ENCODE peak calls at places on chromosomes 3 and 15, in six cellular contexts. One of them, this sample, is unnamed.

GRCh38 chr3:167913218-167913902 is 177.8 kb downstream of the SERPINI1 start:
- DNase-seq in MM.1S: no peak
- DNase-seq in mammary epithelial cell: peak
- DNase-seq in ascending aorta: no peak
- DNase-seq in BE2C: peak
- DNase-seq in SK-N-SH: peak
- DNase-seq in this sample: no peak

GRCh38 chr15:47819158-47819557 is 101.9 kb downstream of the SEMA6D start:
- DNase-seq in SK-N-SH: no peak
- DNase-seq in ascending aorta: no peak
- DNase-seq in BE2C: no peak
- DNase-seq in MM.1S: no peak
- DNase-seq in mammary epithelial cell: no peak
- DNase-seq in this sample: no peak

GRCh38 chr3:182212479-182213076 is 500.9 kb downstream of the SOX2 start:
- DNase-seq in BE2C: peak
- DNase-seq in ascending aorta: no peak
- DNase-seq in SK-N-SH: peak
- DNase-seq in mammary epithelial cell: peak
- DNase-seq in MM.1S: no peak
- DNase-seq in this sample: no peak

GRCh38 chr15:63818191-63818590 is 15.6 kb downstream of the HERC1 start:
- DNase-seq in MM.1S: no peak
- DNase-seq in mammary epithelial cell: no peak
- DNase-seq in BE2C: no peak
- DNase-seq in ascending aorta: no peak
- DNase-seq in SK-N-SH: no peak
- DNase-seq in this sample: no peak

GRCh38 chr15:96687388-96688107 is 357.0 kb downstream of the NR2F2 start:
- DNase-seq in mammary epithelial cell: no peak
- DNase-seq in BE2C: no peak
- DNase-seq in MM.1S: no peak
- DNase-seq in SK-N-SH: no peak
- DNase-seq in ascending aorta: no peak
- DNase-seq in this sample: no peak

GRCh38 chr15:62250978-62251377 is 85.9 kb upstream of the C2CD4B start:
- DNase-seq in ascending aorta: no peak
- DNase-seq in mammary epithelial cell: no peak
- DNase-seq in MM.1S: no peak
- DNase-seq in BE2C: no peak
- DNase-seq in SK-N-SH: no peak
- DNase-seq in this sample: no peak

GRCh38 chr15:100783296-100783695 is 96.3 kb upstream of the ALDH1A3 start:
- DNase-seq in MM.1S: no peak
- DNase-seq in ascending aorta: no peak
- DNase-seq in mammary epithelial cell: no peak
- DNase-seq in SK-N-SH: no peak
- DNase-seq in BE2C: no peak
- DNase-seq in this sample: peak

GRCh38 chr3:60423556-60423955 is 827.7 kb downstream of the FHIT start:
- DNase-seq in mammary epithelial cell: no peak
- DNase-seq in BE2C: no peak
- DNase-seq in ascending aorta: no peak
- DNase-seq in MM.1S: no peak
- DNase-seq in SK-N-SH: no peak
- DNase-seq in this sample: no peak

GRCh38 chr3:111577798-111578685 is 17.1 kb downstream of the ZBED2 start:
- DNase-seq in SK-N-SH: peak
- DNase-seq in BE2C: no peak
- DNase-seq in mammary epithelial cell: peak
- DNase-seq in ascending aorta: no peak
- DNase-seq in MM.1S: peak
- DNase-seq in this sample: no peak

GRCh38 chr3:62287528-62287927 is 85.8 kb downstream of the FEZF2 start:
- DNase-seq in ascending aorta: no peak
- DNase-seq in MM.1S: no peak
- DNase-seq in BE2C: no peak
- DNase-seq in SK-N-SH: no peak
- DNase-seq in mammary epithelial cell: no peak
- DNase-seq in this sample: no peak

GRCh38 chr15:85527907-85528306 is 147.5 kb downstream of the AKAP13 start:
- DNase-seq in SK-N-SH: no peak
- DNase-seq in BE2C: no peak
- DNase-seq in ascending aorta: no peak
- DNase-seq in MM.1S: no peak
- DNase-seq in mammary epithelial cell: peak
- DNase-seq in this sample: no peak

GRCh38 chr3:143848707-143849106 is 439 bp upstream of the SLC9A9 start:
- DNase-seq in ascending aorta: no peak
- DNase-seq in MM.1S: no peak
- DNase-seq in BE2C: no peak
- DNase-seq in SK-N-SH: no peak
- DNase-seq in mammary epithelial cell: no peak
- DNase-seq in this sample: no peak
- H3K4me3 ChIP-seq in ascending aorta: peak
- H3K4me3 ChIP-seq in MM.1S: peak
- H3K4me3 ChIP-seq in BE2C: no peak
- H3K4me3 ChIP-seq in SK-N-SH: no peak
- H3K4me3 ChIP-seq in mammary epithelial cell: no peak
- H3K4me3 ChIP-seq in this sample: no peak

DNA sequence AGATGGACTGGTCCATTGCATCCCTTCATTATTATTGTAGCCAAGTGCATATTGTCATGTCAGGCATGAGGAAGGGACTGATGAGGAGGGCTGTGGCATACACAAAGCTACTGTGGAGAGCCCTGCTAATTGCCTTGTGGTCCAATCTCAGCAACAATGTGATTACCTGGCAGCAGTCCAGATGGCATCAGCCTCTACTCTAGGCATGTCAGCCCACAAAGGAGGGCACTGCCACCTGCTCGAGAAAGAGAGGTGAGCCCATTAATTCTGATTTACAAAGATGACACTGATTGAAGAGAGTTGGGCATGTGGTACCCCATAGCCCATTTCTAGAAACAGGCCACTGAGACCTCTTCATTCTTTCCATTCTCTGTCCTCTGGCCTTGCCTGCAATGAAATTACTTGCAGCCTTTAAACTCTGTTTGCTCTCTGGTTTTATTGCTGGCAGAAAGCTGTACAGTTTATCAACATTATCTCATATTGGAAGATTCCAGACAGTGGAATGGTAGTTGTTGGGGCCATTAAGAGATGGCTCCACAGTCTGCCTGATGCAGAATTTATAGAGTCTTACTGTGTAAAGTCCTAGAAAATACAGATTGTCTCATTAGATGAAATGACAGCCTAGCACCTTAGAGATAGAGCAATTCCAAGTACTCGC is 307.7 kb downstream of the ARPP21 start:
- DNase-seq in BE2C: peak
- DNase-seq in mammary epithelial cell: no peak
- DNase-seq in ascending aorta: no peak
- DNase-seq in SK-N-SH: no peak
- DNase-seq in MM.1S: no peak
- DNase-seq in this sample: no peak
- TF ChIP-seq CTCF in BE2C: no peak
- TF ChIP-seq CTCF in mammary epithelial cell: no peak
- TF ChIP-seq CTCF in ascending aorta: no peak
- TF ChIP-seq CTCF in SK-N-SH: peak
- TF ChIP-seq CTCF in MM.1S: no peak
- TF ChIP-seq CTCF in this sample: no peak

GRCh38 chr15:91264651-91265351 is 164.7 kb downstream of the SV2B start:
- DNase-seq in MM.1S: no peak
- DNase-seq in mammary epithelial cell: no peak
- DNase-seq in ascending aorta: no peak
- DNase-seq in SK-N-SH: no peak
- DNase-seq in BE2C: no peak
- DNase-seq in this sample: no peak

GRCh38 chr15:91268510-91268909 is 168.5 kb downstream of the SV2B start:
- DNase-seq in ascending aorta: no peak
- DNase-seq in MM.1S: peak
- DNase-seq in SK-N-SH: peak
- DNase-seq in BE2C: peak
- DNase-seq in mammary epithelial cell: no peak
- DNase-seq in this sample: no peak

GRCh38 chr15:91265431-91265940 is 165.4 kb downstream of the SV2B start:
- DNase-seq in MM.1S: no peak
- DNase-seq in ascending aorta: no peak
- DNase-seq in BE2C: no peak
- DNase-seq in mammary epithelial cell: no peak
- DNase-seq in SK-N-SH: no peak
- DNase-seq in this sample: no peak

GRCh38 chr15:91261345-91261744 is 161.3 kb downstream of the SV2B start:
- DNase-seq in BE2C: no peak
- DNase-seq in SK-N-SH: no peak
- DNase-seq in mammary epithelial cell: no peak
- DNase-seq in MM.1S: no peak
- DNase-seq in ascending aorta: no peak
- DNase-seq in this sample: no peak

GRCh38 chr15:91263632-91264477 is 163.8 kb downstream of the SV2B start:
- DNase-seq in BE2C: no peak
- DNase-seq in MM.1S: no peak
- DNase-seq in SK-N-SH: no peak
- DNase-seq in mammary epithelial cell: peak
- DNase-seq in ascending aorta: peak
- DNase-seq in this sample: no peak
- H3K4me3 ChIP-seq in BE2C: no peak
- H3K4me3 ChIP-seq in MM.1S: no peak
- H3K4me3 ChIP-seq in SK-N-SH: no peak
- H3K4me3 ChIP-seq in mammary epithelial cell: no peak
- H3K4me3 ChIP-seq in ascending aorta: peak
- H3K4me3 ChIP-seq in this sample: no peak

DNA sequence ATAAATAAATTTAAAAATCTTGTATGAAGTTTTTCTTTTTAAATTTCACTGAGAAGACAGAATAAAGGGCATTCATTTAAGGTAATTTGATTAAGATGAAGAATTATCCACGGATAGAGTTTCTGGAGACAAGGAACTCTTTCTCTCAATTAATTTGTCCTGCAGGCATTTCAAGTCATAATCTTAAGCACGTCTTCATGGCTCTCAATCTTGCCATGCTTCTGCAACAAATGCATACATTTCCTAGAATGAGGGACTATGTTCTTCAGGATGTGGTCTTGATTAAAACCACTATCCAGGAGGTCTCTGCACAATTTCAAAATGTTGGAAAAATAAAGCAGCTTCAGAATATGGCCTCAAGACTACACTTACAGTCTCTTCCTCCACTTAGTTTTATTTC is 67.6 kb upstream of the LSAMP start:
- DNase-seq in ascending aorta: no peak
- DNase-seq in SK-N-SH: no peak
- DNase-seq in BE2C: no peak
- DNase-seq in mammary epithelial cell: no peak
- DNase-seq in MM.1S: no peak
- DNase-seq in this sample: no peak
- TF ChIP-seq CTCF in ascending aorta: no peak
- TF ChIP-seq CTCF in SK-N-SH: no peak
- TF ChIP-seq CTCF in BE2C: no peak
- TF ChIP-seq CTCF in mammary epithelial cell: no peak
- TF ChIP-seq CTCF in MM.1S: no peak
- TF ChIP-seq CTCF in this sample: no peak

GRCh38 chr3:113153499-113154107 is 57.8 kb upstream of the BOC start:
- DNase-seq in SK-N-SH: no peak
- DNase-seq in MM.1S: peak
- DNase-seq in mammary epithelial cell: no peak
- DNase-seq in ascending aorta: no peak
- DNase-seq in BE2C: no peak
- DNase-seq in this sample: no peak

GRCh38 chr3:113148307-113148703 is 63.1 kb upstream of the BOC start:
- DNase-seq in SK-N-SH: peak
- DNase-seq in MM.1S: no peak
- DNase-seq in ascending aorta: no peak
- DNase-seq in mammary epithelial cell: peak
- DNase-seq in BE2C: peak
- DNase-seq in this sample: no peak

GRCh38 chr3:113148814-113149213 is 62.5 kb upstream of the BOC start:
- DNase-seq in SK-N-SH: no peak
- DNase-seq in mammary epithelial cell: no peak
- DNase-seq in BE2C: no peak
- DNase-seq in MM.1S: no peak
- DNase-seq in ascending aorta: no peak
- DNase-seq in this sample: no peak

GRCh38 chr3:113150253-113150652 is 61.1 kb upstream of the BOC start:
- DNase-seq in BE2C: no peak
- DNase-seq in MM.1S: no peak
- DNase-seq in mammary epithelial cell: no peak
- DNase-seq in SK-N-SH: no peak
- DNase-seq in ascending aorta: no peak
- DNase-seq in this sample: no peak

DNA sequence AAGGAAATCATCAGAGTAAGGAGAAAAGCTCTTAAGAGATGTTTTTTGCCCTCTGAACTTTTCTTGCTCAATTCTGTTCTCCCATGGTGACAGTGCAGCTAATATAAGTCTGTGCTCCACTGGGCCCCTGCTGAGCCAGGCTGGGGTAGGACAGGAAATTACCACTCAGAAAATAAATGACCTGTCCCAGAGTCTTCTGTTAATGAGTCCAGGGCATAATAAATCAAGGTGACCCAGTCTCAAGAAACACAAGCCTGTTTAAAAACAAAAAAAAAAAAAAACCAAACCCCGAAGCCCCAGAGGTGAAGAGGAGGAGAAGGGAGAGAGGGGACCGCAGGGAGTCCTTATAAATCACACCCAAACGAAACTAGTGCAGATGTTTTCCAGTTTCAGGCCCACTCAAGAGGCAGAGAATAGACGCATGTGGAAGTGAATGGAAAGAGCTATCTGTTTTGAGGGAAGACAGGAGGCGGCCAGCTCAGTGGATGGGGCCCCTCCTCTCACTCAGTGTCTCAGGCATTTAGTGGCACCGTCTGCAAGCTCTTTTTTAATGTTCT is 59.8 kb upstream of the BOC start:
- DNase-seq in BE2C: no peak
- DNase-seq in MM.1S: no peak
- DNase-seq in SK-N-SH: no peak
- DNase-seq in mammary epithelial cell: no peak
- DNase-seq in ascending aorta: no peak
- DNase-seq in this sample: no peak
- H3K4me3 ChIP-seq in BE2C: no peak
- H3K4me3 ChIP-seq in MM.1S: no peak
- H3K4me3 ChIP-seq in SK-N-SH: no peak
- H3K4me3 ChIP-seq in mammary epithelial cell: no peak
- H3K4me3 ChIP-seq in ascending aorta: no peak
- H3K4me3 ChIP-seq in this sample: no peak

GRCh38 chr15:30903497-30904187 is at the start of gene FAN1:
- DNase-seq in ascending aorta: peak
- DNase-seq in BE2C: peak
- DNase-seq in mammary epithelial cell: peak
- DNase-seq in MM.1S: peak
- DNase-seq in SK-N-SH: peak
- DNase-seq in this sample: peak
- TF ChIP-seq CTCF in ascending aorta: no peak
- TF ChIP-seq CTCF in BE2C: peak
- TF ChIP-seq CTCF in mammary epithelial cell: no peak
- TF ChIP-seq CTCF in MM.1S: peak
- TF ChIP-seq CTCF in SK-N-SH: no peak
- TF ChIP-seq CTCF in this sample: no peak

GRCh38 chr3:58178528-58179234 is 32.1 kb downstream of the DNASE1L3 start:
- DNase-seq in mammary epithelial cell: peak
- DNase-seq in BE2C: no peak
- DNase-seq in ascending aorta: no peak
- DNase-seq in SK-N-SH: no peak
- DNase-seq in MM.1S: no peak
- DNase-seq in this sample: no peak
- H3K4me3 ChIP-seq in mammary epithelial cell: no peak
- H3K4me3 ChIP-seq in BE2C: no peak
- H3K4me3 ChIP-seq in ascending aorta: peak
- H3K4me3 ChIP-seq in SK-N-SH: no peak
- H3K4me3 ChIP-seq in MM.1S: no peak
- H3K4me3 ChIP-seq in this sample: no peak

This sample was measured in right lobe of liver.